ENCODE peak calls at places on chromosomes 4 and X, in four cellular contexts. One of them, this sample, is unnamed.

GRCh38 chr4:36278789-36279188 is 2.6 kb upstream of the DTHD1 start:
- DNase-seq in Calu3: no peak
- DNase-seq in tibial nerve: no peak
- DNase-seq in psoas muscle: no peak
- DNase-seq in this sample: no peak

GRCh38 chr4:20254517-20255250 is 3.0 kb downstream of the SLIT2 start:
- DNase-seq in Calu3: no peak
- DNase-seq in tibial nerve: peak
- DNase-seq in psoas muscle: peak
- DNase-seq in this sample: no peak

GRCh38 chrX:85221361-85221760 is 22.2 kb downstream of the SATL1 start:
- DNase-seq in Calu3: no peak
- DNase-seq in tibial nerve: no peak
- DNase-seq in psoas muscle: no peak
- DNase-seq in this sample: no peak

GRCh38 chrX:103919336-103919682 is 43.1 kb upstream of the TMSB15B start:
- DNase-seq in Calu3: peak
- DNase-seq in tibial nerve: no peak
- DNase-seq in psoas muscle: no peak
- DNase-seq in this sample: no peak

GRCh38 chr4:78775278-78776030 is 696 bp upstream of the BMP2K start:
- DNase-seq in Calu3: peak
- DNase-seq in tibial nerve: peak
- DNase-seq in psoas muscle: peak
- DNase-seq in this sample: peak

GRCh38 chrX:30888526-30889146 is 418 bp downstream of the TAB3 start:
- DNase-seq in Calu3: no peak
- DNase-seq in tibial nerve: no peak
- DNase-seq in psoas muscle: no peak
- DNase-seq in this sample: no peak

GRCh38 chrX:69229436-69229835 is 64.2 kb upstream of the PJA1 start:
- DNase-seq in Calu3: no peak
- DNase-seq in tibial nerve: no peak
- DNase-seq in psoas muscle: no peak
- DNase-seq in this sample: no peak

GRCh38 chr4:51844157-51845054 is 1.5 kb downstream of the DCUN1D4 start:
- DNase-seq in Calu3: peak
- DNase-seq in tibial nerve: peak
- DNase-seq in psoas muscle: peak
- DNase-seq in this sample: peak

GRCh38 chrX:133513116-133513515 is 97.8 kb upstream of the GPC4 start:
- DNase-seq in Calu3: no peak
- DNase-seq in tibial nerve: no peak
- DNase-seq in psoas muscle: no peak
- DNase-seq in this sample: no peak

GRCh38 chr4:185847352-185848078 is 35.5 kb upstream of the SORBS2 start:
- DNase-seq in Calu3: no peak
- DNase-seq in tibial nerve: no peak
- DNase-seq in psoas muscle: no peak
- DNase-seq in this sample: no peak

GRCh38 chr4:118729287-118730286 is 44.4 kb downstream of the METTL14 start:
- DNase-seq in Calu3: no peak
- DNase-seq in tibial nerve: no peak
- DNase-seq in psoas muscle: no peak
- DNase-seq in this sample: no peak

GRCh38 chr4:157898836-157899605 is 273.8 kb downstream of the GASK1B start:
- DNase-seq in Calu3: no peak
- DNase-seq in tibial nerve: no peak
- DNase-seq in psoas muscle: no peak
- DNase-seq in this sample: no peak

GRCh38 chr4:86054676-86055075 is 305.2 kb downstream of the MAPK10 start:
- DNase-seq in Calu3: no peak
- DNase-seq in tibial nerve: no peak
- DNase-seq in psoas muscle: no peak
- DNase-seq in this sample: no peak

GRCh38 chr4:186104114-186104894 is at the start of gene FAM149A:
- DNase-seq in Calu3: peak
- DNase-seq in tibial nerve: no peak
- DNase-seq in psoas muscle: peak
- DNase-seq in this sample: no peak

GRCh38 chrX:74550295-74550802 is 64.1 kb downstream of the RLIM start:
- DNase-seq in Calu3: peak
- DNase-seq in tibial nerve: peak
- DNase-seq in psoas muscle: peak
- DNase-seq in this sample: no peak

GRCh38 chrX:9327747-9328145 is 137.1 kb upstream of the TBL1X start:
- DNase-seq in Calu3: no peak
- DNase-seq in tibial nerve: no peak
- DNase-seq in psoas muscle: no peak
- DNase-seq in this sample: no peak

GRCh38 chr4:76238701-76239100 is 12.8 kb upstream of the FAM47E start:
- DNase-seq in Calu3: no peak
- DNase-seq in tibial nerve: no peak
- DNase-seq in psoas muscle: no peak
- DNase-seq in this sample: no peak

GRCh38 chr4:13907255-13907751 is 279.8 kb upstream of the BOD1L1 start:
- DNase-seq in Calu3: peak
- DNase-seq in tibial nerve: no peak
- DNase-seq in psoas muscle: no peak
- DNase-seq in this sample: no peak

GRCh38 chr4:150150545-150151156 is 72.4 kb downstream of the DCLK2 start:
- DNase-seq in Calu3: no peak
- DNase-seq in tibial nerve: no peak
- DNase-seq in psoas muscle: no peak
- DNase-seq in this sample: no peak

GRCh38 chr4:38538517-38538916 is 125.5 kb upstream of the KLF3 start:
- DNase-seq in Calu3: no peak
- DNase-seq in tibial nerve: no peak
- DNase-seq in psoas muscle: no peak
- DNase-seq in this sample: no peak

GRCh38 chr4:148017801-148018200 is 285.9 kb downstream of the ARHGAP10 start:
- DNase-seq in Calu3: no peak
- DNase-seq in tibial nerve: no peak
- DNase-seq in psoas muscle: no peak
- DNase-seq in this sample: no peak

GRCh38 chr4:36281384-36282106 is at the start of gene DTHD1:
- DNase-seq in Calu3: peak
- DNase-seq in tibial nerve: no peak
- DNase-seq in psoas muscle: no peak
- DNase-seq in this sample: no peak

DNA sequence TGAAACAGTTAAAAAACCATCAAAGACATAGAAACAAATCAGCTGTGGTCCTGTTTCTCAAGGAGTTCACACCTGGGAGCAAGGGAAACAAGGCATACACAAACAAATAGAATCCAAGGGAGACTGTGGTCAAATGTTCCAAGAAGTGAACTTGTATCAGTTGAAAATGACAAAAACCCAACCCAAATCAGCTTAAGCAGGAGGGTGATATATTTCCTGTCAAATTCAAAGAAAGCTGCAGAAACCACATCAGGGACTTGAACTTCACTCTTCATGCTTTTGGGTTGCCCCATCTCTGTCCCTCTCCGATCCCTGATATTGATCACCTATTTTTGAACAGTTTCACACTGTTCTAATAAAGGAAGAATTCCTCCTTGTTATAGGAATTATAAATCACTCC is 148.6 kb upstream of the FMR1 start:
- DNase-seq in Calu3: no peak
- DNase-seq in tibial nerve: no peak
- DNase-seq in psoas muscle: no peak
- DNase-seq in this sample: no peak
- TF ChIP-seq CTCF in Calu3: no peak
- TF ChIP-seq CTCF in tibial nerve: no peak
- TF ChIP-seq CTCF in psoas muscle: no peak
- TF ChIP-seq CTCF in this sample: no peak

GRCh38 chr4:139692300-139693012 is 26.8 kb downstream of the MGST2 start:
- DNase-seq in Calu3: peak
- DNase-seq in tibial nerve: no peak
- DNase-seq in psoas muscle: peak
- DNase-seq in this sample: no peak
- TF ChIP-seq CTCF in Calu3: no peak
- TF ChIP-seq CTCF in tibial nerve: no peak
- TF ChIP-seq CTCF in psoas muscle: peak
- TF ChIP-seq CTCF in this sample: peak

GRCh38 chr4:154312246-154312645 is 179.4 kb downstream of the DCHS2 start:
- DNase-seq in Calu3: peak
- DNase-seq in tibial nerve: no peak
- DNase-seq in psoas muscle: no peak
- DNase-seq in this sample: no peak

GRCh38 chr4:154315741-154316140 is 175.9 kb downstream of the DCHS2 start:
- DNase-seq in Calu3: no peak
- DNase-seq in tibial nerve: no peak
- DNase-seq in psoas muscle: no peak
- DNase-seq in this sample: no peak

GRCh38 chr4:154317600-154317999 is 174.0 kb downstream of the DCHS2 start:
- DNase-seq in Calu3: no peak
- DNase-seq in tibial nerve: no peak
- DNase-seq in psoas muscle: no peak
- DNase-seq in this sample: no peak

GRCh38 chr4:154313004-154313587 is 178.5 kb downstream of the DCHS2 start:
- DNase-seq in Calu3: no peak
- DNase-seq in tibial nerve: no peak
- DNase-seq in psoas muscle: no peak
- DNase-seq in this sample: no peak

GRCh38 chr4:154314248-154314647 is 177.4 kb downstream of the DCHS2 start:
- DNase-seq in Calu3: peak
- DNase-seq in tibial nerve: no peak
- DNase-seq in psoas muscle: no peak
- DNase-seq in this sample: no peak
- TF ChIP-seq CTCF in Calu3: no peak
- TF ChIP-seq CTCF in tibial nerve: no peak
- TF ChIP-seq CTCF in psoas muscle: no peak
- TF ChIP-seq CTCF in this sample: peak

DNA sequence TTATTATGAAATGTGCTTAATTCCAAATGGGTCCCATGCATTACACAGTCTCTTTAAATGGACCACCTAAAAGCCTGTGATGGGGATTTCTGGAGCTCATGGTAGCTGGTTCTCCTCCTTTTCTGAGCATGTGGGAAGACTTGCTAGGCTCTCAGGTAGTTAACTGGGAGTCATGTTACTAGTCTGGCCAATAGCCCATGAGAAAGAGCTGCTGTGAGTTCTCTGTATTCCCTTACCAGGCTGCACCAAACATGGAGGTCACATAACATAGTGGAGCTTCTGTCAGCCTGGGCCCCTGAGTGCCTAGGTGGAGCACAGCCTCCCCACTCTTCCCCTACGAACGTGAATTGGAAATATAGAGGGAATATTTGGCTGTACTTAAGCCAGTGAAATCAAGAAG is 198.4 kb downstream of the MAML3 start:
- DNase-seq in Calu3: no peak
- DNase-seq in tibial nerve: no peak
- DNase-seq in psoas muscle: no peak
- DNase-seq in this sample: no peak
- TF ChIP-seq CTCF in Calu3: no peak
- TF ChIP-seq CTCF in tibial nerve: no peak
- TF ChIP-seq CTCF in psoas muscle: no peak
- TF ChIP-seq CTCF in this sample: no peak

GRCh38 chr4:74391890-74392478 is 27.0 kb downstream of the EREG start:
- DNase-seq in Calu3: no peak
- DNase-seq in tibial nerve: no peak
- DNase-seq in psoas muscle: no peak
- DNase-seq in this sample: no peak
- TF ChIP-seq CTCF in Calu3: no peak
- TF ChIP-seq CTCF in tibial nerve: no peak
- TF ChIP-seq CTCF in psoas muscle: no peak
- TF ChIP-seq CTCF in this sample: no peak

GRCh38 chr4:8840006-8840793 is 31.4 kb downstream of the HMX1 start:
- DNase-seq in Calu3: no peak
- DNase-seq in tibial nerve: peak
- DNase-seq in psoas muscle: peak
- DNase-seq in this sample: no peak
- TF ChIP-seq CTCF in Calu3: no peak
- TF ChIP-seq CTCF in tibial nerve: no peak
- TF ChIP-seq CTCF in psoas muscle: no peak
- TF ChIP-seq CTCF in this sample: no peak

DNA sequence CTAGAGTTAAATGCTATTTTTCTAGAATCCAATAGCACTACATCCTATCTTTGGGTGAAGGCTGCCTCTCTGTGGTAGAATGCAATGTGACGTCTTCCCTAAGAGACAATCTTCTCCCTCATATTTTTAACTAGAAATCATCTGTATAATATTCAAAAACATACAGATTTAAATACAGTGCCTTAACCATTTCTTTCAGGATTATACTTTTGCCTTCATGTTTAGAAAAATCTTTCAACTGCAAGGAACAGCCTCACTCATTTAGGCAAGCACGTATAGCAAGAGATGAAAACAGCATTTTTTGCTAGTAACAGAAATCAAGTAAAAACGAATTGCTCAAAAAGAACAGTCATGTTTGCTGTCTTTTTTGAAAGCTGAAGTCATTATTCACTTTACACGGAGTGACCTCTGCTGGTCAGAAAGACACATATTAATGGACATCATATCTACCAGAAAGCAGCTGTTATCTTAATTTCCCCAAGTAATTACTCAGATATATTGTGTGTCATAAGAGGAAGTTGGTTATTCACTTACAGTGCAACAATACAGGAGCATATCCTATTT is 422.3 kb downstream of the STPG2 start:
- DNase-seq in Calu3: peak
- DNase-seq in tibial nerve: no peak
- DNase-seq in psoas muscle: no peak
- DNase-seq in this sample: no peak
- TF ChIP-seq CTCF in Calu3: no peak
- TF ChIP-seq CTCF in tibial nerve: no peak
- TF ChIP-seq CTCF in psoas muscle: peak
- TF ChIP-seq CTCF in this sample: peak

This sample was measured in D721Med.